ENCODE peak calls at places on chromosomes 12 and 14, in six cellular contexts. T is aorta, B is RWPE2, F is MM.1S, V is body of pancreas, U is mesenchymal stem cell. S is an unnamed sample. For H3K4me1 and H3K9me3, the result is how much of the 10 kb centered on the place peaks cover.

GRCh38 chr12:118059645-118060275 is 1.2 kb downstream of the WSB2 start:
- DNase-seq in T (no peak), B (no peak), F (no peak), V (no peak), U (peak), S (no peak)

GRCh38 chr14:49050836-49051235 is 535.3 kb downstream of the RPS29 start:
- DNase-seq in T (no peak), B (no peak), F (no peak), V (no peak), U (no peak), S (no peak)

GRCh38 chr12:21774358-21775129 is at the start of gene KCNJ8:
- DNase-seq in T (peak), B (no peak), F (peak), V (peak), U (peak), S (peak)

GRCh38 chr12:112792743-112793142 is 1.2 kb downstream of the RPH3A start:
- DNase-seq in T (no peak), B (no peak), F (no peak), V (no peak), U (no peak), S (no peak)

GRCh38 chr12:46468159-46468558 is 95.6 kb upstream of the SLC38A2 start:
- DNase-seq in T (no peak), B (no peak), F (no peak), V (peak), U (no peak), S (no peak)

GRCh38 chr12:4133636-4134433 is 139.7 kb upstream of the CCND2 start:
- DNase-seq in T (no peak), B (peak), F (no peak), V (no peak), U (peak), S (no peak)

GRCh38 chr14:89309670-89310177 is 107.3 kb downstream of the FOXN3 start:
- DNase-seq in T (no peak), B (no peak), F (no peak), V (no peak), U (no peak), S (no peak)

GRCh38 chr14:66234411-66234810 is 251.8 kb upstream of the CCDC196 start:
- DNase-seq in T (no peak), B (no peak), F (no peak), V (no peak), U (no peak), S (no peak)

GRCh38 chr12:17266856-17267255 is 660.9 kb upstream of the LMO3 start:
- DNase-seq in T (no peak), B (no peak), F (no peak), V (no peak), U (no peak), S (no peak)

GRCh38 chr12:109192358-109192757 is 76.0 kb downstream of the ACACB start:
- DNase-seq in T (no peak), B (no peak), F (no peak), V (no peak), U (peak), S (no peak)

GRCh38 chr12:106113042-106113441 is 25.7 kb downstream of the NUAK1 start:
- DNase-seq in T (no peak), B (no peak), F (peak), V (no peak), U (peak), S (no peak)

GRCh38 chr14:99259327-99259726 is 12.7 kb downstream of the BCL11B start:
- DNase-seq in T (no peak), B (no peak), F (no peak), V (no peak), U (no peak), S (no peak)

GRCh38 chr12:51828951-51829581 is 19.5 kb downstream of the FIGNL2 start:
- DNase-seq in T (no peak), B (no peak), F (no peak), V (no peak), U (no peak), S (no peak)
- H3K4me3 ChIP-seq in T (no peak), B (no peak), F (no peak), V (no peak), U (no peak), S (no peak)

GRCh38 chr14:92584221-92584620 is 70.6 kb downstream of the RIN3 start:
- DNase-seq in T (no peak), B (no peak), F (no peak), V (no peak), U (no peak), S (no peak)

GRCh38 chr14:92589213-92589852 is 75.8 kb downstream of the RIN3 start:
- DNase-seq in T (no peak), B (no peak), F (peak), V (no peak), U (peak), S (no peak)

GRCh38 chr14:92584856-92585255 is 71.3 kb downstream of the RIN3 start:
- DNase-seq in T (no peak), B (no peak), F (no peak), V (no peak), U (peak), S (no peak)

GRCh38 chr14:92586966-92587365 is 73.4 kb downstream of the RIN3 start:
- DNase-seq in T (no peak), B (no peak), F (no peak), V (no peak), U (no peak), S (no peak)

DNA sequence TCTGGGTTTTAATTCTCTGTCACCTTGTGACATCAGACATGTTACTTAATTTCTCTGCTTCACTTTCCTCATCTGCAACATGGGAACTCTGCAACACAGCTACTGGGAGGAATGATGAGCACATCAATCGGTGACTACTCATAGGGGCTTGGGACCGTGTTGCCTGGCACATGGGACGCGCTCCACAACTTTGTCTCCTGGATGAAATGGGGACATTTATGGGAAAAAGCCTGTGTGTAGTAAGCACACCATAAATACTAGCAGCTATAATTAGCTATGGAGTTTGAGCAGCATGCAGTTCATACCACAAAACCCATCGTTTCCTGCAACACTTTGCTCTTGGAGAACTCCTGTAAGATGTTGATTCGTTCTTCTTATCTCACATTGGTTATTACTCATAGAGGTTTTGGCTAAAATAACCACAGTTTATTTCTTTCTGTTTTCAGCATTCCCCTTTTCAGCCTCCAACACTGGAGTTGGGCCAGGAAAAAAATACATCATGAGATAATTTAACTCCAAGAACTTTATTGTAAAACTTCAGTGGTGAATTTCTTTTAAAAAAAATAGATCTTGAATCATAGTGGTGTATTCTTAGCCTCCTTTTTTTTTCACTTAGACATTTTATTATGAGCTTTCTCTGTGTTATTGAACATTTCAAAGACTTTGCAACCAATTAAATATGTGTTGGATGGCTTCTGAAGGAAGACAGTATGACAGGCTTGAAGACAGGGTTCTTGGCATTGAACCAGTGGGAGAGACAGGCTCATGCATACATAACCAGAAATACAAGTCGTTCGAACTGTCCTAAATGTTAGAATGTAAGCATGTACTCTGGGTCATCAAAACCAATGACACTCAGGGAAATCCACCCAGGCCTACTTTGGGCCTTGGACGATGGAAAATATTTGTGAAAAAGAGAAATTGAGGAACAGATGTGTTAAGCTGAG is 72.7 kb downstream of the RIN3 start:
- DNase-seq in T (peak), B (no peak), F (peak), V (no peak), U (peak), S (no peak)
- H3K4me1 ChIP-seq in T (under half), B (under half), F (under half), V (under half), U (under half), S (under half)

DNA sequence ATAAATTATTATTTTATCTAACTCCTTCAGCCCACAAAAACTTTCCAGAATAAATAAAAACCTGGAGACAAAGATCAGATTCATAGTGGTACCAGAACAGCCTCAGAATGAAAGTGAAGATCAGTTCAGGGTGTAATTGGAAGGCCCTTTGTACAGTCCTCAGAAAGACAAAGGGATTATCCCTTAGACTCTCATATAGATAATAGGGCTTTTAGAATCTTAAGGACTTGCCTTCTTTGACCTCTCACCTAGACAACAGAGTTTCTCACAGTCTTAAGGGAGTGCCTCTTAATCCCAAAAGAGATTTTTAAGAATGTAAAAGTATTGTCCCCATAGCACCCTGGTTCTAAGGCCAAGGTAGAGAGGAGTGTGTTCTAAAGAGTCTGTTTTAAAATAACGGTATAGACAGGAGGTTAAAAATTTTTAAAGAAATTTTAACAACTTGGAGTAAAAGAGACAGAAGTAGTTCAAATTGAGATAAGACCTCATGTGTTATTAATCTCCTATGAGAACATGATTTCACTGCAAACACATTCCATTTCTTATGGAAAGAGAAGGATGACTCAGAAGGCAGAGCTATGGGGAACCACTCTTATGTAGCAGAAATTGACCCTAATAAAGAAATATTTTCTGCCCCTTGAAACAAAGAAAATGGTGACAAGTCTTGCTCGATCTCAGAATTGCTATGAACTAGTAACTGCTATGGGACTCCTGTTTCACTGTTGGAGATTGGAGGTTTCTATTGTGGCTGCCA is 24.2 kb upstream of the NOVA1 start:
- DNase-seq in T (no peak), B (no peak), F (no peak), V (no peak), U (peak), S (no peak)
- H3K9me3 ChIP-seq in T (under half), B (under half), F (under half), V (under half), U (under half), S (under half)

DNA sequence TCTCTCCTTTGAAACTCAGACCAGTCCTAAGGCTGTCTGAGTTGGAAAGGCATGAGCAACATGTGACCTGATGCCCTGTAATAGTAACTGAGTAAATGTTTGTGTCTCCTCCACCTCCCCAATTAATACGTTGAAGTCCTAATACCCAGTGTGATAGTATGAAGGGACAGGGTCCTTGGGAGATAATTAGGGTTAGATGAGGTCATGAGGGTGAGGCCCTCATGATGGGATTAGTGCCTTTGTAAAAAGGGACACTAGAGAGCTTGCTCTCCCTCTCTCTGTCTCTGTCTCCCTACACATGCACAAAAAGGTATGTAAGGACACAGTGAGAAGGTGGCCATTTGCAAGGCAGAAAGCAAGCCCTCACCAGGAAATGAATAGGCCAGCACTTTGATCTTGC is 18.1 kb upstream of the KIF21A start:
- DNase-seq in T (no peak), B (no peak), F (no peak), V (no peak), U (no peak), S (no peak)
- H3K4me3 ChIP-seq in T (no peak), B (no peak), F (no peak), V (no peak), U (no peak), S (no peak)

GRCh38 chr14:73723799-73724621 is 9.8 kb upstream of the PNMA1 start:
- DNase-seq in T (peak), B (peak), F (no peak), V (peak), U (peak), S (peak)

GRCh38 chr14:73726025-73726961 is 12.1 kb upstream of the PNMA1 start:
- DNase-seq in T (no peak), B (peak), F (no peak), V (no peak), U (no peak), S (no peak)

GRCh38 chr14:73727181-73727580 is 13.0 kb upstream of the PNMA1 start:
- DNase-seq in T (no peak), B (peak), F (no peak), V (no peak), U (no peak), S (no peak)

GRCh38 chr14:73724696-73725095 is 10.5 kb upstream of the PNMA1 start:
- DNase-seq in T (no peak), B (peak), F (no peak), V (no peak), U (no peak), S (no peak)

GRCh38 chr14:73725116-73726024 is 11.2 kb upstream of the PNMA1 start:
- DNase-seq in T (no peak), B (peak), F (no peak), V (no peak), U (peak), S (no peak)
- H3K4me1 ChIP-seq in T (under half), B (under half), F (under half), V (under half), U (under half), S (under half)

GRCh38 chr12:57993030-57993429 is 51.7 kb downstream of the ATP23 start:
- DNase-seq in T (no peak), B (no peak), F (no peak), V (no peak), U (no peak), S (no peak)

GRCh38 chr12:57998251-57998650 is 56.9 kb downstream of the ATP23 start:
- DNase-seq in T (no peak), B (no peak), F (no peak), V (no peak), U (no peak), S (no peak)

GRCh38 chr12:58000499-58000898 is 59.1 kb downstream of the ATP23 start:
- DNase-seq in T (no peak), B (no peak), F (no peak), V (no peak), U (no peak), S (no peak)

GRCh38 chr12:57993834-57994233 is 52.5 kb downstream of the ATP23 start:
- DNase-seq in T (no peak), B (no peak), F (no peak), V (no peak), U (no peak), S (no peak)

GRCh38 chr12:57996520-57996919 is 55.2 kb downstream of the ATP23 start:
- DNase-seq in T (no peak), B (no peak), F (no peak), V (no peak), U (no peak), S (no peak)
- H3K9me3 ChIP-seq in T (under half), B (under half), F (under half), V (under half), U (under half), S (under half)

DNA sequence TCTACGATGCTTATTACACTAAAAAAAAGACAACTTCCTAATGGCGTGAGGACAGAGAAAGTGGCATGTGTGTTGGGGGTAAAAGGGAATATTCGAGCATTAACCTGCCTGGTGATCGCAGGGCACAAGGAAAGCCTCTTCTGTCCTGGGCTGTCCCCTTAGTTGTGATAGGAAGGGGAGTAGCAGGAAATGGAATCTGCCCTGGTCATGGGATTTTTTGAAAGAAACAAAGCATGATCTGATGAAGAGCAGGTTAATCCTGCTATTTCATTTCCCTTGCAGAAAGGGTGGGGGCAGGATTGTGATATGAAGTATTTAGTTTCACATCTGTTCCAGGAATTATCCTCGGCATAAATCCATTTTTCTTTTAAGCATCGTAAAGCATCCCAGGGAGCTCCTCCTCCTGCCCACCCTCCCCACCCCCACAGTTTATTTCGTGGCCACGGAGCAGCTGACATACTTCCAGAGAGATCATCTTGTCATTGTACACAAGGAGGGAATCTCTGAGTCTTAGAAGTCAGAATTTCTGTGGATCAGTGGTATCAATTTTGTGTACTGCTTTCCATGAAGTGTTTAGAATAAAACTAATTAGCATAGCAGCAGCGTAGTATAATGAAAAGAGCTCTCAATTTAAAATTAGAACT is 53.1 kb downstream of the TGFB3 start:
- DNase-seq in T (no peak), B (no peak), F (no peak), V (no peak), U (no peak), S (no peak)
- H3K4me3 ChIP-seq in T (no peak), B (no peak), F (no peak), V (no peak), U (peak), S (no peak)

DNA sequence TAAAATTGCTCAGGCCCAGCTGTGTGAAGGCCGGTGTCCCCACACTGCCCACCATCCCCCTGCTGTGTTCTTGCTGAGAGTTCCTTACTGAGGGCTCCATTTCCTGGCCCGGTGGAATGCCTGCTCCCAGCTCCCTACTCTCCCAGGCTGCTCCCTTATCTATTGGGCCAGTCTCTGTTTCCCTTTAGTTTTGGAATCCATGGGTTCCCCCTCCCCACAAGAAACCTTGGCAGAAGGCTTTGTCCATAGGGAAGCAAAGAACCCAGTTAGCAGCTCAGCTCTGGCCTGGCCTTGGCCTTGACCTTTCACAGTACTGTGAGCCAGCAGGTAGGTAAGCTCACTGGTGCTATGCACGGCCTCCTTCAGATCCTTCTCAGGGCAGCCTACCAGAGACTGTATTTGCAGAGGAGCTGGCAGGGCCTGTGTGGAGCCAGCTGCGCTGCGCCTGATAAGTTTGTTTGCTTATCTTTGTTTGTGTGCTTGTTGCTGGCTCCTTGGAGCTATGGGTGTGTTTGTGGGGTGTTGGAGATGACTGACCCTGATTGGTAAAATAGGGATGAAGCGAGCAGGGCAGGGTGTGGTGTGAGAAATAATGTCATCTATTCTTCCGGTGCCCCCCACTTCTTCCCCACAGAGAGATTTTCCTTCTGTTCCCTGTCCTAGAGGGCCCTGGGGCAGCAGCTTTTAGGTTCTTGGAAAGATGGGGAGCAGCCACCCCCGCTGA is 19.2 kb downstream of the MLXIP start:
- DNase-seq in T (no peak), B (no peak), F (no peak), V (peak), U (peak), S (peak)
- H3K4me1 ChIP-seq in T (under half), B (under half), F (under half), V (half or more), U (half or more), S (under half)

DNA sequence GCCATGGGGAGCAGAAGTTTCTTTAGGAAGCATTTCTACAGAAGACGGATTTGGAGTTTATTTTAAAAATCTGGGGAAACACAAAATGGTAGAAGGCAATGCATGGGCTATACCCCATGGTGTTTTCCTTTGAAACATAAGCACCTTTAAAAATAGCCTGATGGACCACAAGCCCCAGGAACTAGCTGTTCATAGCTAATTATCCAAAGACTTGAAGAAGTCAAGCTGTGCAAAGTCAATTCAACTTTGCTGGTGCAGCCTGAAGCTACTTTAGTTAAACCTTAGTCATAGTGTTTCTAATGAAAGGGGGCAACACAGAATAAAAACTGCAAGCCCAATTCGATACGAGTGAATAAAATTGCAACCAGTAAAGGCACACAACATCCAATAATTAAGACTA is 732.5 kb downstream of the GALC start:
- DNase-seq in T (no peak), B (no peak), F (no peak), V (no peak), U (no peak), S (no peak)
- H3K9me3 ChIP-seq in T (under half), B (under half), F (under half), V (under half), U (under half), S (under half)

GRCh38 chr14:102822311-102822863 is 45.1 kb downstream of the TRAF3 start:
- DNase-seq in T (no peak), B (no peak), F (no peak), V (no peak), U (no peak), S (no peak)
- H3K4me3 ChIP-seq in T (no peak), B (no peak), F (no peak), V (no peak), U (no peak), S (no peak)